ENCODE peak calls at places on chromosome 1, in five cellular contexts. V is memory B cell, I is COR-L47, C is posterior cingulate gyrus, G is MCF 10A. T is an unnamed sample.

GRCh38 chr1:220119043-220119512 is 25.1 kb downstream of the IARS2 start:
- DNase-seq in C (no peak), V (no peak), G (no peak), I (no peak), T (no peak)

GRCh38 chr1:158534496-158534895 is 19.7 kb downstream of the OR6Y1 start:
- DNase-seq in C (no peak), G (no peak), V (no peak), I (no peak), T (no peak)

GRCh38 chr1:220487297-220487820 is 40.6 kb upstream of the MARK1 start:
- DNase-seq in C (no peak), V (no peak), G (peak; percentile 88), I (peak; percentile 20), T (no peak)

GRCh38 chr1:113036639-113037321 is 36.2 kb upstream of the LRIG2 start:
- DNase-seq in G (peak; percentile 70), C (no peak), V (no peak), I (no peak), T (no peak)

GRCh38 chr1:70778934-70779333 is 268.7 kb downstream of the PTGER3 start:
- DNase-seq in G (no peak), I (no peak), C (no peak), V (no peak), T (no peak)

GRCh38 chr1:23578311-23578996 is 19.2 kb upstream of the ID3 start:
- DNase-seq in V (no peak), C (no peak), I (no peak), G (no peak), T (no peak)

GRCh38 chr1:206578115-206578935 is 33.9 kb downstream of the EIF2D start:
- DNase-seq in G (no peak), V (no peak), I (no peak), C (no peak), T (no peak)

GRCh38 chr1:223341111-223341510 is 22.9 kb downstream of the SUSD4 start:
- DNase-seq in I (no peak), C (peak; percentile 47), V (no peak), G (peak; percentile 38), T (no peak)

GRCh38 chr1:153936011-153936802 is 10.3 kb downstream of the DENND4B start:
- DNase-seq in G (no peak), I (no peak), C (no peak), V (no peak), T (peak; percentile 21)

GRCh38 chr1:54153548-54154439 is 994 bp upstream of the CDCP2 start:
- DNase-seq in C (no peak), I (no peak), V (no peak), G (peak; percentile 88), T (no peak)

GRCh38 chr1:153513023-153513422 is 22.8 kb downstream of the S100A6 start:
- DNase-seq in I (peak; percentile 15), V (no peak), G (no peak), C (no peak), T (no peak)

GRCh38 chr1:174999926-175000696 is at the start of gene CACYBP:
- DNase-seq in G (peak; percentile 51), V (peak; percentile 88), C (peak; percentile 37), I (peak; percentile 28), T (no peak)

GRCh38 chr1:33060579-33061083 is 20.3 kb upstream of the AZIN2 start:
- DNase-seq in I (no peak), G (peak; percentile 92), V (no peak), C (peak; percentile 46), T (no peak)

GRCh38 chr1:80675469-80675868 is 1125.3 kb upstream of the ADGRL2 start:
- DNase-seq in I (no peak), V (no peak), G (peak; percentile 18), C (no peak), T (no peak)

GRCh38 chr1:29282924-29283803 is 46.8 kb downstream of the PTPRU start:
- DNase-seq in I (no peak), V (no peak), G (peak; percentile 67), C (no peak), T (no peak)

GRCh38 chr1:229922249-229922648 is 144.8 kb upstream of the GALNT2 start:
- DNase-seq in G (no peak), C (no peak), I (no peak), V (no peak), T (no peak)